ENCODE peak calls at places on chromosomes 13 and 19, in four cellular contexts. X, S, O and W are unnamed samples.

GRCh38 chr13:85772379-85772778 is 26.8 kb downstream of the SLITRK6 start:
- DNase-seq in O (no peak), S (no peak), X (no peak), W (no peak)

GRCh38 chr19:539429-540030 is 4.3 kb upstream of the GZMM start:
- DNase-seq in O (no peak), S (no peak), X (no peak), W (no peak)

GRCh38 chr19:17405250-17406038 is at the start of gene BST2:
- DNase-seq in X (peak; percentile 78), O (peak; percentile 83), S (peak; percentile 69), W (peak; percentile 50)

GRCh38 chr19:29623726-29624488 is 17.8 kb downstream of the POP4 start:
- DNase-seq in O (no peak), S (no peak), X (no peak), W (no peak)

GRCh38 chr13:37531054-37531453 is 67.5 kb downstream of the POSTN start:
- DNase-seq in X (no peak), O (no peak), S (no peak), W (no peak)

GRCh38 chr19:51799311-51799997 is 4.5 kb downstream of the FPR3 start:
- DNase-seq in X (peak; percentile 82), S (peak; percentile 95), O (peak; percentile 70), W (peak; percentile 94)

GRCh38 chr19:29503785-29504184 is 22.0 kb upstream of the VSTM2B start:
- DNase-seq in S (no peak), O (no peak), X (no peak), W (no peak)

GRCh38 chr19:7870571-7871279 is 3.5 kb downstream of the PRR36 start:
- DNase-seq in S (peak; percentile 61), O (no peak), X (peak; percentile 64), W (peak; percentile 89)

GRCh38 chr13:100394005-100394695 is 194.4 kb downstream of the GGACT start:
- DNase-seq in X (no peak), O (no peak), S (no peak), W (peak; percentile 51)

GRCh38 chr19:11092181-11092538 is 2.9 kb downstream of the LDLR start:
- DNase-seq in X (no peak), S (no peak), O (no peak), W (peak; percentile 56)

GRCh38 chr19:52142001-52142595 is 2.4 kb upstream of the ZNF616 start:
- DNase-seq in X (no peak), S (no peak), O (no peak), W (no peak)

GRCh38 chr13:71661921-71662320 is 205.1 kb downstream of the DACH1 start:
- DNase-seq in O (no peak), S (no peak), X (no peak), W (no peak)

GRCh38 chr19:15992014-15992413 is 43.2 kb downstream of the OR10H4 start:
- DNase-seq in X (no peak), O (no peak), S (no peak), W (no peak)

GRCh38 chr13:112073245-112074138 is 6.5 kb downstream of the SOX1 start:
- DNase-seq in X (no peak), O (no peak), S (no peak), W (no peak)

GRCh38 chr13:111429064-111429558 is 108.7 kb downstream of the TEX29 start:
- DNase-seq in X (no peak), O (peak; percentile 67), S (no peak), W (peak; percentile 56)

GRCh38 chr19:4338441-4339350 is at the start of gene STAP2:
- DNase-seq in X (peak; percentile 88), S (no peak), O (peak; percentile 78), W (no peak)

GRCh38 chr19:4519521-4520277 is 1.4 kb upstream of the PLIN4 start:
- DNase-seq in O (no peak), S (peak; percentile 82), X (no peak), W (no peak)

GRCh38 chr13:46738055-46738454 is 58.9 kb downstream of the ESD start:
- DNase-seq in O (no peak), X (no peak), S (no peak), W (no peak)

GRCh38 chr19:29492761-29493160 is 33.0 kb upstream of the VSTM2B start:
- DNase-seq in X (no peak), S (no peak), O (no peak), W (no peak)

GRCh38 chr13:93715866-93716265 is 489.3 kb downstream of the GPC6 start:
- DNase-seq in S (no peak), O (no peak), X (no peak), W (no peak)

GRCh38 chr19:49210108-49210900 is 52.7 kb downstream of the TRPM4 start:
- DNase-seq in X (no peak), O (peak; percentile 91), S (no peak), W (peak; percentile 96)

GRCh38 chr13:94711561-94712286 is 621 bp downstream of the SOX21 start:
- DNase-seq in O (no peak), S (no peak), X (no peak), W (peak; percentile 50)

GRCh38 chr19:7507884-7508283 is 8.0 kb upstream of the ZNF358 start:
- DNase-seq in X (peak; percentile 87), O (no peak), S (no peak), W (peak; percentile 63)

DNA sequence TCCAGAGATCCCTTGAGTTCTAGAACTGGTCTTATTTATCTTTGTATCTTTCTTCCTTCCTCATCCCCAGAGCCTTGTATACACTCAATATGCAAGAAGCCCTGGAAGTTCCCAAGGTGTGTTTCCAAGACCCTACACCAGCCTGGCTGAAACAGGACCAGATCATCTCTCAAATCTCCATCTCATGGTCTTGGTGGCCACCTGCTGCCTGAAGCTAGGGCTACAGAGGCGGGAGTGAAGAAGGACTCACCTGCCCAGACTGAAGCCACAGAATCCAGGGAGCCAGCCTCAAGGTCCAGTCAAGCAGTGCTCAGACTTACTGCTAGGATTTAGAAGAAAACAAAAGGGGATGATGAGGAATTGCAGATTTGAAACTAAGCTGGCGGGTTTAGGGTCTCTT is 6.1 kb upstream of the CYSLTR2 start:
- DNase-seq in O (no peak), X (no peak), S (no peak), W (no peak)
- TF ChIP-seq CTCF in O (no peak), X (no peak), S (no peak), W (no peak)

GRCh38 chr19:38692458-38693379 is 45.3 kb downstream of the ACTN4 start:
- DNase-seq in O (no peak), X (no peak), S (no peak), W (no peak)
- H3K4me3 ChIP-seq in O (no peak overlapping the region), X (no peak overlapping the region), S (no peak overlapping the region), W (no peak overlapping the region)

DNA sequence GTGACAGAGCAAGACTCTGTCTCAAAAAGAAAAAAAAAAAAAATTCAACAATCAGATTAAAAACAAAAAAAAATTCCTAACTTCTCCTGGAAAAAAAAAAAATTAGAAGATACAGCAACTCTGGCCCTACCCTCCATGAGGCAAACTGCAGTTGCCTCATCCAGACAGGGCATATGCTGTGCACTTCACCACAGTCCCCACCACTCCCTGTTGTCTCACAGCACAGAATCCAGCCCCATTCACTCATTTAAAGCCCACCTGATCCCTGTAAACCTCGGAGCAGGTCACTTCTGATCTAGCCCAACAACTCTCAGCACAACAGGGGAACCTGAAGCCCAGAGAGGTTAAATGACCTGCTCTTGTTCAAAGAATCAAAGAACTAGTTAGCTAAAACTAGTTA is 24.9 kb downstream of the RHPN2 start:
- DNase-seq in X (no peak), S (no peak), O (no peak), W (no peak)
- H3K4me1 ChIP-seq in X (no peaks in the 10 kb centered on the region), S (no peaks in the 10 kb centered on the region), O (no peaks in the 10 kb centered on the region), W (no peaks in the 10 kb centered on the region)

GRCh38 chr19:35582760-35583159 is 3.2 kb upstream of the PMIS2 start:
- DNase-seq in X (no peak), O (no peak), S (no peak), W (no peak)
- TF ChIP-seq CTCF in X (no peak), O (no peak), S (no peak), W (no peak)

DNA sequence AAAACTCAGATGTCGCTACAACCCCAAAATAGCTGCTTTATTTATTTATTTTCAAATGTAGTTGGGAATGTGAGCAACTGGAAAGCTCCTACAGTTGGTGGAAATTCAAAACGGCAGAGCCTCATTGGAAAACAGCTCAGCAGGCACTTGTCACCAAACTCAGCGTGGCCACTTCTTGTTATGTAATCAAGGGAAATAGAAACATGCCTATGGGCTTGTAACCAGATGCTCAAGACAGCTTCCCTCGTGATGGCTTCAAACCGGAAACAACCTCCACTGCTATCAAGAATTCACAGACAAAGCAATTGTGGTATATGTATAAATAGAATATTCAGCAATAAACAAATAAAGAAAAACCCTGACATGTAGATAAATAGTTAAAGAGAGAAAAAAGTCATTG is 627.8 kb upstream of the SLC10A2 start:
- DNase-seq in S (no peak), X (no peak), O (no peak), W (peak; percentile 44)
- H3K4me3 ChIP-seq in S (no peak overlapping the region), X (no peak overlapping the region), O (no peak overlapping the region), W (no peak overlapping the region)

DNA sequence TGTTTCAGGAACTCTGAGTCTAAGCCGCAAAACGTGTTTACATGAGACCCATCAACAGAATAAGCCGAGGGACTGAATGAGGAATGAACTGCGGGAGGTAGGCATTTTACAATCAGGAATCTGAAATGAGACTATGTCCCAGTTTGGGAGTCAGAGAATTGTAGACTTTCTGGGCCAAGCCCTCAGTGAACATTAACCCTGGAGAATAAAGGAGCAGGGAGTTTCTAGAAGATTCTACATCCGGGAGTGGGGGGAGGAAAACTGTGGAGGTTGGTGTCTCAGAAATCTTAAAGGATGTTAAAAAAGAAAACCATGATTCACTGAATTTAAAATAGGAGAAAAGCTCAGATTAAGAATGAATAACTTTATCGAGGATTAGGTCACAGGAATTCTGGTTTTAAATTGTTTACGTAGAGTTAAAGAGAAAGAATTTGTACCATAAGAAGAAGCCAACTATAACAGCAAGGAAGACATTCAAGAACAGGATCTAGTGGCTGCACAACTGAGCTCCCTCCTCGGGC is 18.5 kb downstream of the RFX2 start:
- DNase-seq in X (no peak), S (no peak), O (no peak), W (no peak)
- H3K4me1 ChIP-seq in X (peaks cover 39% of the 10 kb centered on the region), S (peaks cover 51% of the 10 kb centered on the region), O (no peaks in the 10 kb centered on the region), W (peaks cover 30% of the 10 kb centered on the region)

DNA sequence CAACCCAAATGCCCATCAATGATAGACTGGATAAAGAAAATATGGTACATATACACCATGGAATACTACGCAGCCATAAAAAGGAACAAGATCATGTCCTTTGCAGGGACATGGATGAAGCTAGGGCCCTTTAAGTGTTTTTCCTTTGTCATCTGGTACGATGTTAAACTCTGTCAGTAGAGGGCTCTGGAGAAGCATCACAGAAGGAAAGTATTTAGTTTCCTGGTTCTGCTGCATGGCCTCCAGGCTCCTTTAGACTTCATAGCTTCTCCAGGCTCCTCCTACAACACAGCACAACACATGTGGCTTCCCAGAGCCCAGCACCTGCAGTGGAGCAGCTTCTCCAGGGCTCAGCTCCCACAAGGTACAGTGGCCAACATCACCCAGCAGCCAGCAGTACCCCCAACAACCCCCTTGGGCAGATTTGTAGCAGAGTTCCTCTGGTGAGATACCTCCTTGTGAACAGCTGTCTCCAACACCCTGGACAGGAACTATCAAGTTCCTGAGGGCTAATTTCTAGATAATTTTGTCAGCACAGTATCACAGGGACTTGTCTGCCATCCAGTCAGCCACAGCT is 63.4 kb downstream of the KCTD12 start:
- DNase-seq in O (no peak), X (no peak), S (no peak), W (peak; percentile 38)
- TF ChIP-seq CTCF in O (no peak), X (peak; percentile 33), S (peak; percentile 24), W (peak; percentile 29)